ENCODE peak calls at places on chromosome 19, in four cellular contexts. F is heart left ventricle, R is adrenal gland, V is upper lobe of left lung. S is an unnamed sample.

GRCh38 chr19:11140896-11141295 is 14.7 kb downstream of the SPC24 start:
- DNase-seq in F (no peak), R (no peak), V (no peak), S (no peak)

GRCh38 chr19:31256601-31256990 is 92.6 kb downstream of the TSHZ3 start:
- DNase-seq in F (no peak), R (no peak), V (no peak), S (no peak)

GRCh38 chr19:46624958-46625661 is at the start of gene PTGIR:
- DNase-seq in F (peak; percentile 81), R (no peak), V (no peak), S (peak; percentile 21)

GRCh38 chr19:3670258-3670795 is 29.9 kb downstream of the PIP5K1C start:
- DNase-seq in F (peak; percentile 85), R (peak; percentile 42), V (peak; percentile 38), S (peak; percentile 70)

GRCh38 chr19:7554990-7555864 is 19.7 kb downstream of the PNPLA6 start:
- DNase-seq in F (no peak), R (no peak), V (no peak), S (no peak)

GRCh38 chr19:55638864-55639359 is 1.9 kb upstream of the ZNF580 start:
- DNase-seq in F (no peak), R (peak; percentile 32), V (no peak), S (peak; percentile 76)

GRCh38 chr19:48478339-48479061 is 9.3 kb downstream of the CYTH2 start:
- DNase-seq in F (no peak), R (no peak), V (no peak), S (no peak)

GRCh38 chr19:52112624-52113023 is 17.1 kb upstream of the ZNF841 start:
- DNase-seq in F (no peak), R (no peak), V (no peak), S (no peak)

GRCh38 chr19:33498391-33499000 is 23.1 kb downstream of the PEPD start:
- DNase-seq in F (no peak), R (no peak), V (no peak), S (no peak)

GRCh38 chr19:35756373-35757230 is at the start of gene HSPB6:
- DNase-seq in F (peak; percentile 80), R (peak; percentile 72), V (no peak), S (peak; percentile 54)

GRCh38 chr19:39212377-39212742 is 8.3 kb upstream of the SYCN start:
- DNase-seq in F (no peak), R (peak; percentile 14), V (peak; percentile 54), S (peak; percentile 67)

GRCh38 chr19:38734426-38735256 is 9.6 kb downstream of the CAPN12 start:
- DNase-seq in F (peak; percentile 15), R (no peak), V (peak; percentile 45), S (no peak)

GRCh38 chr19:3466630-3467029 is 13.7 kb downstream of the SMIM24 start:
- DNase-seq in F (no peak), R (no peak), V (no peak), S (no peak)

GRCh38 chr19:36456831-36457230 is 32.5 kb downstream of the ZNF566 start:
- DNase-seq in F (no peak), R (no peak), V (no peak), S (no peak)

GRCh38 chr19:45514376-45515051 is 7.2 kb downstream of the VASP start:
- DNase-seq in F (no peak), R (no peak), V (peak; percentile 66), S (peak; percentile 27)

GRCh38 chr19:34409189-34410164 is 5.3 kb downstream of the PDCD2L start:
- DNase-seq in F (no peak), R (no peak), V (no peak), S (no peak)

GRCh38 chr19:47210180-47210490 is 20.9 kb downstream of the BBC3 start:
- DNase-seq in F (no peak), R (no peak), V (no peak), S (no peak)

GRCh38 chr19:42111811-42112210 is 20.4 kb downstream of the POU2F2 start:
- DNase-seq in F (no peak), R (no peak), V (no peak), S (no peak)

GRCh38 chr19:46574533-46574932 is 26.6 kb upstream of the CALM3 start:
- DNase-seq in F (no peak), R (no peak), V (no peak), S (peak; percentile 49)

GRCh38 chr19:38388310-38389100 is at the start of gene SPRED3:
- DNase-seq in F (no peak), R (peak; percentile 39), V (peak; percentile 40), S (no peak)

GRCh38 chr19:41871573-41872383 is 5.3 kb upstream of the CD79A start:
- DNase-seq in F (peak; percentile 45), R (no peak), V (peak; percentile 42), S (no peak)

GRCh38 chr19:33227242-33227650 is 1.6 kb upstream of the SLC7A10 start:
- DNase-seq in F (no peak), R (no peak), V (peak; percentile 68), S (no peak)

GRCh38 chr19:19599190-19599535 is 19.3 kb downstream of the PBX4 start:
- DNase-seq in F (no peak), R (no peak), V (no peak), S (no peak)

GRCh38 chr19:34504809-34505291 is 23.3 kb downstream of the WTIP start:
- DNase-seq in F (no peak), R (no peak), V (no peak), S (no peak)

GRCh38 chr19:27679905-27680304 is 1533.0 kb downstream of the UQCRFS1 start:
- DNase-seq in F (no peak), R (no peak), V (no peak), S (no peak)

GRCh38 chr19:39409207-39409885 is 2.7 kb downstream of the ZFP36 start:
- DNase-seq in F (peak; percentile 92), R (peak; percentile 85), V (peak; percentile 96), S (peak; percentile 67)

GRCh38 chr19:47778954-47779351 is 450 bp downstream of the SELENOW start:
- DNase-seq in F (peak; percentile 55), R (no peak), V (peak; percentile 54), S (peak; percentile 23)

GRCh38 chr19:18500820-18501219 is 21.1 kb downstream of the ELL start:
- DNase-seq in F (peak; percentile 58), R (no peak), V (no peak), S (no peak)

GRCh38 chr19:8611391-8611883 is 922 bp upstream of the ADAMTS10 start:
- DNase-seq in F (no peak), R (peak; percentile 48), V (no peak), S (no peak)

GRCh38 chr19:30696514-30696913 is 324.3 kb downstream of the ZNF536 start:
- DNase-seq in F (no peak), R (no peak), V (no peak), S (peak; percentile 8)

GRCh38 chr19:17332677-17333581 is 1.7 kb downstream of the ANO8 start:
- DNase-seq in F (no peak), R (peak; percentile 60), V (no peak), S (peak; percentile 80)
- TF ChIP-seq POLR2A in F (no peak), R (no peak), V (no peak), S (no peak)

DNA sequence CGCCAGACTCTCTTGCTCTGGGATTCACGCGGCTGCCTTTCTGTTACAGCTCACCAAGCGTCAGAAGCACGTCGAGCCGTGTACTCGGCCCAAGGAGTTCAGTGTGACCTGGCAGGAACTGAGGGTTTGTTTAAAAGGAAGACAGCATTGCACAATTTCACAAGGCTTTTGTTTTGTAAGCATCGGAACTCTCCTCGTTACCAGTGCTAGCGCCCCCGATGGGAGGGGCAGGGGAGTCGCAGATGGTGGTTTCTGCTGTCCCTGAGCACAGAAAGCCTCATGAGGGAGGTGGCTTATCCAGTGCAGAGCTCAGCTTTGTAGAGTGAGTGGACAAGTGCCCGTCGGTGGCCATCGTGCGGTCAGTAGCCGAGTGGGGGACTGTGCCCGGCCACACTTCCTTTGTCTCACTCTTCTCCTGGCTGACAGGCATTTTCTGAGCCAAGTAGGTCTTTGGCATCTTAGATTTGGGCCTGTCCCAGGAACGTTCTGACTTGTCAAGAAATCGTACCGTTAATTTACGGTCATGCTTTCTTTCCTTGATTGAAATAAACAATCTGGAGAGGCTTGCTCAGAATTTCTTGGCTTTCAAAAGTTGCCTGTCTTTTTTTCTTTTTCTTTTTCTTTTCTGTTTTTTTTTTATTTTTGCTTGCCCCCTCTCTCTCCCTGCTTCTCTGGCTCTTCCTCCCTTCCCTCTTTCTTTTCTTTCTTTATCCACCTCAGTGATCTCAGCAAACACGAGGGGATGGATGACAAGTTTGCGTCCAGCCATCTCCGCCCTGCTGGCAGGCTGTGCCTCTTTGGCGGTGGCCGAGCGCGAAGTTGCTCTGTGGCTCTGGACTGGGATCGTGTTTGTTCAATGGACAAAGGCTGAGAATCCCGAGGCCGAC is 7.7 kb downstream of the KDM4B start:
- DNase-seq in F (peak; percentile 47), R (peak; percentile 96), V (peak; percentile 91), S (peak; percentile 69)
- TF ChIP-seq POLR2A in F (peak; percentile 25), R (peak; percentile 48), V (no peak), S (no peak)

DNA sequence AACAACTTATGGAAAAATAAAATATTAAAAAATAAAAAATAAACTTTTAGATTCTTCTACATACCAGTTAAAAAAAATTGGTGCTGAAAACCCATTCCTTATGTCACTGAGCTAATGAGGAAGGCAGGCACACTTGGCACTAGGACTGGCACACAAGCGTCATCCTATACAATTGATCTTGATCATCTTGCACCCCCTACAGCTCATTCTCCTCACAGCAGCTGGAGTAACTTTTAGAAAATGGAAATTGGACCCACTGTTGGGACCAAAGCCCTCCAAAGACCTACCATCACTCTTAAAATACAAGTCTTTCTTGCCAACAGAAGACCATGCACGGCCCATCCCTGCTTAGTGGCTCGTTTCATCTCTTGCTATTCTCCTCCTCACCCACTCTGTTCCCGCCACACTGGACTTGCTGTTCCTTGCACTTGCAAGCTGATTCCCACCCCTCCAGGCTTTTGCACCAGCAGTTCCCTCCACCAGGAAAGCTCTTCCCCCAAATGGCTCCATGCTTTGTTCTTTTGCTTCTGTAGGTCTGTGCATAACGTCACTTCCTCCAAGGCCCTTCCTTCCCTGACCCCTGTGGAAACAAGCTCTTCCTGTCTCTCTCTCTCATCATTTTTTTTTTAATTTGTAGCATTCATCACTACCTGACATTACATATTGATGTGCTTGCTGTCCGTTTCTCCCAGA is 11.6 kb downstream of the CTU1 start:
- DNase-seq in F (no peak), R (no peak), V (no peak), S (no peak)
- TF ChIP-seq POLR2A in F (no peak), R (no peak), V (no peak), S (no peak)

GRCh38 chr19:54570316-54570715 is 3.3 kb upstream of the LILRA2 start:
- DNase-seq in F (no peak), R (no peak), V (no peak), S (no peak)

GRCh38 chr19:54574051-54574450 is 461 bp downstream of the LILRA2 start:
- DNase-seq in F (no peak), R (no peak), V (no peak), S (no peak)

GRCh38 chr19:54572696-54573311 is 786 bp upstream of the LILRA2 start:
- DNase-seq in F (no peak), R (peak; percentile 43), V (peak; percentile 61), S (no peak)

GRCh38 chr19:54574527-54575056 is 1.0 kb downstream of the LILRA2 start:
- DNase-seq in F (no peak), R (no peak), V (no peak), S (no peak)

GRCh38 chr19:54573330-54573872 is at the start of gene LILRA2:
- DNase-seq in F (no peak), R (peak; percentile 10), V (peak; percentile 65), S (no peak)
- TF ChIP-seq POLR2A in F (no peak), R (no peak), V (no peak), S (no peak)

GRCh38 chr19:339262-339887 is 5.2 kb downstream of the MIER2 start:
- DNase-seq in F (no peak), R (no peak), V (no peak), S (no peak)
- TF ChIP-seq POLR2A in F (no peak), R (no peak), V (no peak), S (no peak)

S was measured in erythroblast.